ENCODE peak calls at places on chromosomes 11 and 22, in four cellular contexts. C is AG10803, E is endothelial cell, K is WTC11. U is an unnamed sample.

GRCh38 chr22:20110359-20110985 is 5.4 kb upstream of the RANBP1 start:
- DNase-seq in C (no peak), E (no peak), K (no peak), U (no peak)

GRCh38 chr11:122235615-122236014 is 119.6 kb upstream of the BLID start:
- DNase-seq in C (peak; percentile 98), K (no peak), E (no peak), U (no peak)

GRCh38 chr11:112797653-112798293 is 163.4 kb upstream of the NCAM1 start:
- DNase-seq in E (peak; percentile 64), K (peak; percentile 76), C (peak; percentile 20), U (peak; percentile 84)

GRCh38 chr11:60871378-60872061 is 4.2 kb downstream of the ZP1 start:
- DNase-seq in E (no peak), C (peak; percentile 36), K (no peak), U (no peak)

GRCh38 chr11:108278546-108278945 is 55.7 kb downstream of the ATM start:
- DNase-seq in C (no peak), K (no peak), E (no peak), U (peak; percentile 75)

GRCh38 chr11:18752502-18752901 is 26.5 kb upstream of the IGSF22 start:
- DNase-seq in C (no peak), E (no peak), K (no peak), U (no peak)

GRCh38 chr22:40478456-40479125 is 108.2 kb downstream of the SGSM3 start:
- DNase-seq in C (no peak), E (no peak), K (no peak), U (peak; percentile 56)

GRCh38 chr11:129251067-129251466 is 58.9 kb upstream of the ARHGAP32 start:
- DNase-seq in E (no peak), C (peak; percentile 10), K (no peak), U (no peak)

GRCh38 chr11:77779935-77780334 is 40.6 kb downstream of the RSF1 start:
- DNase-seq in K (no peak), E (no peak), C (peak; percentile 34), U (peak; percentile 60)

GRCh38 chr11:11968511-11969280 is 39.7 kb downstream of the DKK3 start:
- DNase-seq in K (no peak), E (no peak), C (peak; percentile 94), U (no peak)

GRCh38 chr11:134537296-134537695 is 125.3 kb upstream of the B3GAT1 start:
- DNase-seq in E (no peak), K (peak; percentile 7), C (no peak), U (no peak)

GRCh38 chr11:70432065-70432464 is 33.7 kb downstream of the CTTN start:
- DNase-seq in K (no peak), C (no peak), E (no peak), U (no peak)

GRCh38 chr22:47034905-47035419 is 272.5 kb downstream of the TBC1D22A start:
- DNase-seq in C (no peak), K (no peak), E (no peak), U (no peak)

GRCh38 chr11:64564947-64565889 is 25.8 kb upstream of the SLC22A12 start:
- DNase-seq in E (no peak), K (peak; percentile 78), C (no peak), U (peak; percentile 83)

GRCh38 chr11:11553595-11553994 is 68.2 kb downstream of the GALNT18 start:
- DNase-seq in E (no peak), K (no peak), C (no peak), U (no peak)

U was measured in mesendoderm.